ENCODE peak calls at places on chromosomes 13 and 19, in five cellular contexts. F, V, L, Q and M are unnamed samples. For H3K4me1 and H3K9me3, the result is how much of the 10 kb centered on the place peaks cover.

GRCh38 chr13:112179995-112180394 is 113.0 kb downstream of the SOX1 start:
- DNase-seq in L (no peak), Q (no peak), V (no peak), F (no peak), M (no peak)

GRCh38 chr13:50550151-50550550 is 293.3 kb downstream of the DLEU7 start:
- DNase-seq in Q (no peak), F (no peak), V (no peak), L (no peak), M (no peak)

GRCh38 chr13:23325191-23325590 is 108.3 kb downstream of the SACS start:
- DNase-seq in L (no peak), Q (peak), F (peak), V (no peak), M (no peak)

GRCh38 chr19:35596366-35596999 is 10.5 kb downstream of the PMIS2 start:
- DNase-seq in Q (peak), V (peak), L (peak), F (peak), M (no peak)

GRCh38 chr13:49869514-49869913 is 66.6 kb downstream of the SPRYD7 start:
- DNase-seq in L (peak), V (no peak), Q (no peak), F (peak), M (peak)

GRCh38 chr13:47334173-47334572 is 437.3 kb upstream of the HTR2A start:
- DNase-seq in Q (no peak), L (no peak), F (no peak), V (no peak), M (no peak)

GRCh38 chr19:53945441-53945840 is 17.3 kb upstream of the CACNG8 start:
- DNase-seq in V (peak), F (no peak), Q (no peak), L (peak), M (no peak)

GRCh38 chr13:113759525-113760137 is 605 bp downstream of the TMEM255B start:
- DNase-seq in Q (no peak), L (no peak), V (peak), F (no peak), M (peak)

GRCh38 chr13:71799320-71799719 is 67.7 kb downstream of the DACH1 start:
- DNase-seq in F (no peak), L (no peak), V (no peak), Q (no peak), M (no peak)

GRCh38 chr13:51317262-51317661 is 22.2 kb upstream of the SERPINE3 start:
- DNase-seq in V (no peak), Q (no peak), L (no peak), F (no peak), M (peak)

GRCh38 chr19:10209305-10209704 is 14.6 kb upstream of the DNMT1 start:
- DNase-seq in L (no peak), F (no peak), Q (no peak), V (no peak), M (no peak)

GRCh38 chr19:13017306-13018036 is 22.2 kb downstream of the NFIX start:
- DNase-seq in F (no peak), V (no peak), Q (no peak), L (no peak), M (no peak)

GRCh38 chr13:99985243-99985874 is 3.8 kb downstream of the ZIC2 start:
- DNase-seq in L (no peak), F (no peak), V (no peak), Q (no peak), M (no peak)

GRCh38 chr13:26497991-26498423 is 59.5 kb upstream of the WASF3 start:
- DNase-seq in V (no peak), L (no peak), F (no peak), Q (no peak), M (peak)

GRCh38 chr19:38093587-38093986 is 130.4 kb downstream of the DPF1 start:
- DNase-seq in V (no peak), Q (no peak), L (no peak), F (no peak), M (no peak)

GRCh38 chr19:29620931-29621351 is 14.9 kb downstream of the POP4 start:
- DNase-seq in L (no peak), F (no peak), Q (no peak), V (no peak), M (no peak)

GRCh38 chr19:3360494-3361383 is 5.6 kb upstream of the NFIC start:
- DNase-seq in F (no peak), L (peak), Q (no peak), V (no peak), M (peak)

GRCh38 chr13:33543631-33544030 is 258.1 kb upstream of the STARD13 start:
- DNase-seq in F (no peak), Q (no peak), L (no peak), V (no peak), M (peak)

GRCh38 chr13:35712907-35713685 is 236.6 kb upstream of the MAB21L1 start:
- DNase-seq in L (no peak), F (no peak), V (no peak), Q (no peak), M (no peak)

GRCh38 chr19:15195381-15195964 is 5.3 kb downstream of the NOTCH3 start:
- DNase-seq in L (peak), V (peak), F (no peak), Q (no peak), M (no peak)

GRCh38 chr19:49554701-49555181 is 25.6 kb downstream of the NOSIP start:
- DNase-seq in F (no peak), L (no peak), V (no peak), Q (no peak), M (peak)

GRCh38 chr19:53772943-53773342 is 51.2 kb downstream of the NLRP12 start:
- DNase-seq in V (peak), L (peak), Q (no peak), F (peak), M (peak)

GRCh38 chr13:44313674-44314073 is 60.0 kb upstream of the SERP2 start:
- DNase-seq in Q (no peak), L (no peak), V (peak), F (no peak), M (peak)

GRCh38 chr13:34469212-34469983 is 472.7 kb upstream of the NBEA start:
- DNase-seq in L (no peak), V (no peak), Q (no peak), F (no peak), M (peak)

GRCh38 chr19:33256266-33256665 is 30.6 kb upstream of the SLC7A10 start:
- DNase-seq in F (no peak), V (no peak), L (no peak), Q (no peak), M (no peak)

GRCh38 chr13:90738881-90739280 is 608.6 kb upstream of the MIR17HG start:
- DNase-seq in L (no peak), Q (no peak), V (no peak), F (no peak), M (no peak)

GRCh38 chr19:7006305-7006704 is 14.9 kb downstream of the MBD3L2B start:
- DNase-seq in V (no peak), L (no peak), F (no peak), Q (no peak), M (no peak)

GRCh38 chr19:3270908-3271307 is 46.4 kb downstream of the CELF5 start:
- DNase-seq in Q (no peak), V (no peak), F (peak), L (peak), M (no peak)

GRCh38 chr19:50557009-50557613 is 11.1 kb downstream of the LRRC4B start:
- DNase-seq in L (peak), Q (no peak), F (no peak), V (no peak), M (no peak)

GRCh38 chr13:29457299-29457698 is 138.2 kb downstream of the SLC7A1 start:
- DNase-seq in Q (no peak), V (no peak), F (no peak), L (no peak), M (peak)

GRCh38 chr19:8336072-8336569 is 6.9 kb downstream of the KANK3 start:
- DNase-seq in F (no peak), V (no peak), Q (no peak), L (no peak), M (no peak)

GRCh38 chr19:4389511-4390016 is 10.8 kb downstream of the SH3GL1 start:
- DNase-seq in L (no peak), Q (no peak), F (no peak), V (no peak), M (no peak)
- H3K4me1 ChIP-seq in L (under half), Q (under half), F (half or more), V (under half), M (half or more)

GRCh38 chr19:56838930-56839664 is 1.4 kb downstream of the PEG3 start:
- DNase-seq in F (peak), Q (no peak), V (no peak), L (no peak), M (peak)
- TF ChIP-seq MYC in F (no peak), Q (no peak), V (no peak), L (no peak), M (no peak)

GRCh38 chr13:73610799-73611592 is 523.2 kb downstream of the KLF12 start:
- DNase-seq in F (no peak), V (no peak), Q (no peak), L (no peak), M (no peak)
- H3K9me3 ChIP-seq in F (under half), V (under half), Q (under half), L (under half), M (under half)

GRCh38 chr19:2170987-2171348 is 7.2 kb downstream of the DOT1L start:
- DNase-seq in L (no peak), Q (no peak), F (no peak), V (no peak), M (no peak)

GRCh38 chr19:2173841-2174577 is 10.3 kb downstream of the DOT1L start:
- DNase-seq in V (no peak), F (peak), L (no peak), Q (no peak), M (no peak)

GRCh38 chr19:2170219-2170618 is 6.5 kb downstream of the DOT1L start:
- DNase-seq in F (no peak), L (no peak), Q (no peak), V (no peak), M (no peak)

GRCh38 chr19:2173388-2173787 is 9.7 kb downstream of the DOT1L start:
- DNase-seq in F (no peak), Q (no peak), L (no peak), V (no peak), M (no peak)

GRCh38 chr19:2171349-2172145 is 7.8 kb downstream of the DOT1L start:
- DNase-seq in L (peak), V (no peak), F (peak), Q (peak), M (no peak)
- H3K4me1 ChIP-seq in L (half or more), V (half or more), F (half or more), Q (under half), M (under half)

GRCh38 chr19:16328824-16329482 is 4.3 kb downstream of the KLF2 start:
- DNase-seq in F (no peak), Q (no peak), L (no peak), V (no peak), M (peak)
- TF ChIP-seq MYC in F (no peak), Q (no peak), L (no peak), V (no peak), M (no peak)

GRCh38 chr13:18998389-18998788 is 183.2 kb downstream of the TUBA3C start:
- DNase-seq in Q (no peak), V (no peak), F (no peak), L (no peak), M (no peak)
- H3K9me3 ChIP-seq in Q (under half), V (under half), F (half or more), L (under half), M (under half)

GRCh38 chr13:40488869-40489391 is 177.5 kb downstream of the FOXO1 start:
- DNase-seq in L (no peak), F (no peak), Q (no peak), V (no peak), M (no peak)
- H3K4me1 ChIP-seq in L (under half), F (under half), Q (under half), V (under half), M (under half)